ENCODE peak calls at places on chromosome X, in six cellular contexts. Y is activated CD8-positive, alpha-beta T cell treated with anti-CD3 and anti-CD28 coated beads for 36 hours; G is NCI-H526; Q is M059J; V is activated T-helper 1 cell treated with anti-CD3 and anti-CD28 coated beads, Interleukin-2, amount 50 U/mL, for 16 hours; H is activated gamma-delta T cell treated with Interleukin-2 at 50 U/mL for 16 hours. S is an unnamed sample.

GRCh38 chrX:30863969-30864368 is 25.1 kb downstream of the TAB3 start:
- DNase-seq in H (no peak), V (no peak), G (no peak), Q (no peak), Y (no peak), S (no peak)

GRCh38 chrX:44748014-44748413 is 95.8 kb upstream of the DUSP21 start:
- DNase-seq in Q (peak), V (no peak), Y (no peak), G (no peak), H (no peak), S (peak)

GRCh38 chrX:35445912-35446311 is 352.2 kb upstream of the MAGEB16 start:
- DNase-seq in H (no peak), Y (no peak), V (no peak), G (no peak), Q (no peak), S (no peak)

GRCh38 chrX:130055103-130055502 is 55.2 kb downstream of the ELF4 start:
- DNase-seq in Q (no peak), H (no peak), G (no peak), Y (no peak), V (no peak), S (no peak)

GRCh38 chrX:70554081-70554480 is 109.4 kb downstream of the DLG3 start:
- DNase-seq in V (no peak), Q (peak), Y (no peak), H (no peak), G (no peak), S (peak)

GRCh38 chrX:37812110-37812509 is 32.3 kb downstream of the CYBB start:
- DNase-seq in Y (no peak), G (no peak), V (no peak), Q (no peak), H (no peak), S (no peak)

GRCh38 chrX:145405012-145405411 is 157.7 kb downstream of the SPANXN1 start:
- DNase-seq in G (no peak), V (no peak), Y (peak), Q (peak), H (no peak), S (peak)

GRCh38 chrX:125651426-125651825 is 331.8 kb downstream of the TEX13C start:
- DNase-seq in G (no peak), Y (no peak), Q (no peak), V (no peak), H (no peak), S (peak)

GRCh38 chrX:118208476-118208875 is 91.9 kb upstream of the KLHL13 start:
- DNase-seq in G (no peak), Y (no peak), V (no peak), Q (no peak), H (no peak), S (no peak)

GRCh38 chrX:9285342-9285771 is 179.5 kb upstream of the TBL1X start:
- DNase-seq in G (no peak), V (peak), H (peak), Q (no peak), Y (peak), S (no peak)

GRCh38 chrX:16807548-16807947 is 21.3 kb downstream of the TXLNG start:
- DNase-seq in H (no peak), Y (no peak), G (no peak), Q (no peak), V (no peak), S (no peak)

GRCh38 chrX:15915959-15916703 is 61.5 kb upstream of the AP1S2 start:
- DNase-seq in H (no peak), G (no peak), V (no peak), Y (no peak), Q (peak), S (no peak)

GRCh38 chrX:65821721-65822496 is 154.5 kb downstream of the MSN start:
- DNase-seq in V (no peak), Q (no peak), Y (peak), G (no peak), H (peak), S (peak)

GRCh38 chrX:146385529-146385928 is 424.0 kb upstream of the CXorf51B start:
- DNase-seq in V (no peak), H (no peak), G (no peak), Y (no peak), Q (no peak), S (no peak)

GRCh38 chrX:22247169-22247568 is 25.5 kb upstream of the CBLL2 start:
- DNase-seq in G (no peak), Y (no peak), Q (peak), H (no peak), V (no peak), S (peak)

GRCh38 chrX:101062171-101062570 is 10.3 kb upstream of the TRMT2B start:
- DNase-seq in Y (no peak), H (no peak), G (no peak), Q (peak), V (no peak), S (no peak)

GRCh38 chrX:46819136-46819535 is 17.7 kb upstream of the RP2 start:
- DNase-seq in V (no peak), G (no peak), Y (no peak), Q (peak), H (no peak), S (peak)

GRCh38 chrX:104098151-104098808 is 14.0 kb upstream of the ZCCHC18 start:
- DNase-seq in Q (peak), V (peak), G (peak), Y (peak), H (peak), S (peak)

GRCh38 chrX:101377542-101377941 is 8.4 kb downstream of the BTK start:
- DNase-seq in G (no peak), Q (no peak), V (no peak), H (no peak), Y (no peak), S (no peak)

GRCh38 chrX:44872319-44872816 is 620 bp upstream of the KDM6A start:
- DNase-seq in Q (peak), H (peak), Y (peak), G (peak), V (peak), S (peak)

GRCh38 chrX:134603806-134604700 is 54.2 kb downstream of the PLAC1 start:
- DNase-seq in Y (no peak), Q (peak), H (no peak), V (no peak), G (no peak), S (peak)

GRCh38 chrX:15674514-15674898 is 9.9 kb upstream of the CLTRN start:
- DNase-seq in H (peak), Y (peak), V (peak), Q (peak), G (no peak), S (peak)

GRCh38 chrX:118971552-118971951 is 2.9 kb upstream of the LONRF3 start:
- DNase-seq in Q (no peak), V (no peak), Y (no peak), G (no peak), H (no peak), S (no peak)

GRCh38 chrX:85052636-85053343 is 49.1 kb downstream of the APOOL start:
- DNase-seq in G (no peak), H (no peak), Y (no peak), V (no peak), Q (peak), S (peak)

GRCh38 chrX:113400193-113400704 is 559.6 kb upstream of the AMOT start:
- DNase-seq in G (no peak), Q (peak), H (no peak), Y (no peak), V (no peak), S (peak)

GRCh38 chrX:129823115-129823514 is 20.6 kb downstream of the ZDHHC9 start:
- DNase-seq in Y (peak), Q (peak), V (no peak), G (no peak), H (peak), S (peak)

S was measured in epithelial cell of esophagus.